ENCODE peak calls at places on chromosomes 4 and X, in five cellular contexts. A is IMR-90, C is trophoblast cell, O is H9, U is mesenchymal stem cell. M is an unnamed sample.

GRCh38 chr4:33411182-33411581 is 2691.0 kb downstream of the PCDH7 start:
- DNase-seq in A (no peak), C (no peak), O (no peak), U (no peak), M (no peak)

GRCh38 chr4:115720611-115721010 is 607.2 kb upstream of the NDST4 start:
- DNase-seq in A (no peak), C (peak; percentile 94), O (no peak), U (no peak), M (no peak)

GRCh38 chr4:2348786-2349185 is 69.7 kb downstream of the ZFYVE28 start:
- DNase-seq in A (no peak), C (no peak), O (no peak), U (no peak), M (no peak)

GRCh38 chr4:114659386-114660008 is 60.9 kb downstream of the UGT8 start:
- DNase-seq in A (peak; percentile 64), C (peak; percentile 72), O (peak; percentile 70), U (peak; percentile 60), M (peak; percentile 53)

GRCh38 chrX:153685751-153686676 is 1.7 kb upstream of the SLC6A8 start:
- DNase-seq in A (no peak), C (no peak), O (no peak), U (no peak), M (no peak)

GRCh38 chr4:31793907-31794306 is 1073.7 kb downstream of the PCDH7 start:
- DNase-seq in A (no peak), C (no peak), O (no peak), U (peak; percentile 2), M (no peak)

GRCh38 chrX:107551546-107551945 is 76.8 kb upstream of the PRPS1 start:
- DNase-seq in A (no peak), C (no peak), O (no peak), U (no peak), M (no peak)

GRCh38 chrX:105636667-105637066 is 185.7 kb upstream of the NRK start:
- DNase-seq in A (no peak), C (no peak), O (peak; percentile 59), U (peak; percentile 2), M (no peak)

GRCh38 chr4:9904976-9905587 is 116.2 kb downstream of the SLC2A9 start:
- DNase-seq in A (peak; percentile 1), C (peak; percentile 76), O (no peak), U (no peak), M (no peak)

GRCh38 chr4:23084559-23085248 is 392.0 kb downstream of the GBA3 start:
- DNase-seq in A (no peak), C (no peak), O (no peak), U (no peak), M (no peak)

DNA sequence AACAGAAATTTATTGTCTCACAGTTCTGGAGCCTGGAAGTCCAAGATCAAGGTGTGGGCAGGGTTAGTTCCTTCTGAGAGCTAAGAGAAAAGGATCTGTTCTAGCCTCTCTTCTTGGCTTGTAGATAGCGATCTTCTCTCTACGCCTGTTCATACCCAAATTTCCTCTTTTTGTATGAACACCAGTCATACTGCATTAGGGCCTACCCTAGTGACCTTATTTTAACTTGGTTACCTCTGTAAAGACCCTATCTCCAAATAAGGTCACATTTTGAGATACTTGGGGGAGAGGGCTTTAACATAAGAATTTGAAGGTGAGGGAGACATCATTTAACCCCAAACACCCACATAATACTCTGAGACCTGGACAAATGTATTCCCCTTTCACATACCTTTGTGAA is 55.6 kb upstream of the SPP1 start:
- DNase-seq in A (no peak), C (no peak), O (no peak), U (no peak), M (no peak)
- H3K4ac ChIP-seq in A (no peak overlapping the region), C (no peak overlapping the region), O (no peak overlapping the region), U (no peak overlapping the region), M (no peak overlapping the region)

DNA sequence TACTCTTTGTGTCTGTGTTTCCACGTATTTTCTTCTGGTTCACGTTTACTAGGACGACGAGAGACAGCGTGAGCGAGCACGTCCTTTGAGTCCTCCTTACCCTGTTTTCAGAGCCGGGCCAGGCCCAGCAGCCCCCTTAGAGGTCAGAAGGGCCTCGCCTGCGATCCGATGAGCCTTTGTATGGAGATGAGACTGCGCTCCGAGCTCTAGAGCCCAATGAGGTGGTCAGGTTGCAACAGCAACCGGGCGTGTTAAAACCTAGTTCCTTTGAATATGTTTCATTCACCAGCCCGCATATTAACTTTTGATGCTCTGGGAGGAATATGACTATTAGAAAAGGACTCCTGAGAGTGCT is 55.6 kb upstream of the TADA2B start:
- DNase-seq in A (peak; percentile 37), C (peak; percentile 88), O (no peak), U (peak; percentile 43), M (no peak)
- H3K4ac ChIP-seq in A (peak overlapping the region; percentile 79), C (peak overlapping the region; percentile 35), O (no peak overlapping the region), U (peak overlapping the region; percentile 89), M (no peak overlapping the region)

GRCh38 chr4:177726111-177726510 is 283.9 kb upstream of the AGA start:
- DNase-seq in A (peak; percentile 36), C (no peak), O (no peak), U (peak; percentile 33), M (no peak)
- H3K4ac ChIP-seq in A (no peak overlapping the region), C (no peak overlapping the region), O (no peak overlapping the region), U (no peak overlapping the region), M (no peak overlapping the region)

GRCh38 chr4:185735887-185736286 is 76.1 kb downstream of the SORBS2 start:
- DNase-seq in A (no peak), C (no peak), O (no peak), U (no peak), M (no peak)

GRCh38 chr4:185734930-185735329 is 77.1 kb downstream of the SORBS2 start:
- DNase-seq in A (no peak), C (no peak), O (no peak), U (no peak), M (no peak)

GRCh38 chr4:185738038-185738552 is 73.9 kb downstream of the SORBS2 start:
- DNase-seq in A (peak; percentile 12), C (peak; percentile 23), O (no peak), U (peak; percentile 28), M (no peak)

GRCh38 chr4:185738851-185739250 is 73.1 kb downstream of the SORBS2 start:
- DNase-seq in A (no peak), C (no peak), O (no peak), U (no peak), M (no peak)

DNA sequence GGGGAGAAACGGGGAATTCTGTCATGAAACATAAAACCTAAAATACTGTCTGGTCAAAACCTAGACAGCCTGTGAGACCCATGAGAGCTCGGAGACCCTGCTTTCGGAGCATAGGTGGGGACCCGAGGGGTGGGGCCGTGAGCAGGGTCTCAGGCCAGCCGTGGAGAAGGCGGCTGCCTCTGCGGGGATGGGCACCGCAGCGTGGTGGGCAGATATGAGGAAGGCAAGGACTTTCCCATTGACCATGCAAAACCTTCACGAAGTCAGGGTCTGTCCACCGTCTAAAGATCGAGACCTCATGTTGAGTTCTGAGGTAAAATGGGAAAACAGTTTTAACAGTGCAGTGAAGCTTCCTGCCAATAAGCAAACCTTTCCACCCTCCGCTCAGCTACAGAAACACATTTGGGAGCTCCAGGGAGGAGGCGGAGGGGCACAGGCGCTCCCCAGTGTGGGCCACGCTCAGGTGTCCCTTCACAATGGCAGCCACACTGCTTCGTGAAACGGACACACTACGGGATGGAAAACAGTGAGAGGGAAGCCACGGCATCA is 74.4 kb downstream of the SORBS2 start:
- DNase-seq in A (no peak), C (no peak), O (no peak), U (no peak), M (no peak)
- H3K4ac ChIP-seq in A (no peak overlapping the region), C (no peak overlapping the region), O (no peak overlapping the region), U (no peak overlapping the region), M (no peak overlapping the region)

GRCh38 chr4:123397276-123398150 is 918 bp downstream of the SPRY1 start:
- DNase-seq in A (peak; percentile 36), C (peak; percentile 51), O (peak; percentile 79), U (peak; percentile 72), M (peak; percentile 71)
- H3K4ac ChIP-seq in A (peak overlapping the region; percentile 85), C (no peak overlapping the region), O (no peak overlapping the region), U (peak overlapping the region; percentile 98), M (no peak overlapping the region)

GRCh38 chr4:128060130-128060619 is 937 bp upstream of the LARP1B start:
- DNase-seq in A (peak; percentile 6), C (no peak), O (no peak), U (no peak), M (no peak)

GRCh38 chr4:128061566-128062536 is 739 bp downstream of the LARP1B start:
- DNase-seq in A (peak; percentile 15), C (peak; percentile 77), O (peak; percentile 76), U (peak; percentile 61), M (peak; percentile 52)

GRCh38 chr4:128056396-128056795 is 4.7 kb upstream of the LARP1B start:
- DNase-seq in A (no peak), C (no peak), O (no peak), U (no peak), M (no peak)

GRCh38 chr4:128060620-128061565 is at the start of gene LARP1B:
- DNase-seq in A (peak; percentile 95), C (peak; percentile 97), O (peak; percentile 97), U (peak; percentile 97), M (peak; percentile 94)
- H3K4ac ChIP-seq in A (peak within 1 kb of the TSS; percentile 88), C (peak within 1 kb of the TSS; percentile 95), O (no peak within 1 kb of the TSS), U (peak within 1 kb of the TSS; percentile 92), M (no peak within 1 kb of the TSS)

M was measured in neuronal stem cell.